ENCODE peak calls at places on chromosomes 7 and 10, in five cellular contexts. A is fibroblast of lung, O is fibroblast of the aortic adventitia, E is heart left ventricle, L is cardiac fibroblast. J is an unnamed sample.

GRCh38 chr10:71334228-71334791 is 15.3 kb downstream of the SLC29A3 start:
- DNase-seq in A (no peak), O (no peak), E (no peak), L (no peak), J (no peak)

GRCh38 chr7:85829817-85830432 is 643.1 kb upstream of the SEMA3D start:
- DNase-seq in A (peak; percentile 58), O (peak; percentile 55), E (no peak), L (peak; percentile 26), J (peak; percentile 56)

GRCh38 chr10:125076891-125077643 is 83.3 kb downstream of the CTBP2 start:
- DNase-seq in A (no peak), O (no peak), E (no peak), L (peak; percentile 29), J (no peak)

GRCh38 chr7:70694357-70694908 is 437.5 kb upstream of the GALNT17 start:
- DNase-seq in A (peak; percentile 43), O (peak; percentile 28), E (peak; percentile 49), L (peak; percentile 47), J (no peak)

GRCh38 chr10:97724341-97724941 is 10.9 kb downstream of the MARVELD1 start:
- DNase-seq in A (peak; percentile 63), O (peak; percentile 74), E (no peak), L (peak; percentile 51), J (peak; percentile 85)

GRCh38 chr7:106452031-106452851 is 167.5 kb upstream of the NAMPT start:
- DNase-seq in A (no peak), O (no peak), E (no peak), L (no peak), J (no peak)

GRCh38 chr10:48291190-48291589 is 15.3 kb upstream of the MAPK8 start:
- DNase-seq in A (no peak), O (no peak), E (no peak), L (no peak), J (peak; percentile 16)

GRCh38 chr10:104688251-104688650 is 47.2 kb downstream of the SORCS3 start:
- DNase-seq in A (no peak), O (no peak), E (no peak), L (no peak), J (no peak)

GRCh38 chr10:132875435-132875834 is 66.9 kb downstream of the CFAP46 start:
- DNase-seq in A (no peak), O (no peak), E (no peak), L (no peak), J (no peak)

DNA sequence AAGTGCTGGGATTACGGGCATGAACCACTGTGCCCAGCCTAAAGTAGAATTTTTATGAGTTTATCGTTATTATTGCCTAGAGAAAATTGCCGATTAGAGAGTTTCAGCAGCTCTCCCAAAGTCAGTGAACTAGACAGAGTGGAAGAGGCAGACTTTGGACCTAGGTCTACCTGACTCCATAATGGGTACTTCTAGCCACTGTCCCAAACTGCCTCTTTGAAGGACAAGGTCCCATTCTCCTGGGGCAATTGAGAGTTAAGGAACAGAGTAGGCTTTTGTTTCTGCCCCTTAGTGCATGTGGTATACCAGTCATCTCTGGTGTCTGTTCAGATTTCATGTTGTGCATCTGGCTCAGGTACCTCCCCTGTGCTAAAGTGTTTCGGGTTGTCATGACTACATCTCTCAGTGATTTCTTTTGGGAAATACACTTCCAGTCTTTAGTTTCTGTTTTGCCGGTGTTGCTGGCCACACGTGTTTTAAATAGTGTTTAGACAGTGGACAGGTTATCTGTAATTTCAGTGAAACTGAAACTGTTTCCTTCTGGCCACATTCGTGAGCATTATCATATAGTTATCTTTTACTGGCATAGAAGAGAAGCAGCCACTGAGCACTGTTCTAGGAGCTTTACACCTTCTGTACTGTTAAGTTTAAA is 4.7 kb downstream of the TMEM236 start:
- DNase-seq in A (no peak), O (peak; percentile 29), E (no peak), L (peak; percentile 30), J (no peak)
- H3K4me3 ChIP-seq in A (no peak overlapping the region), O (peak overlapping the region; percentile 22), E (no peak overlapping the region), L (no peak overlapping the region), J (peak overlapping the region; percentile 1)

GRCh38 chr7:89771003-89771636 is 383.1 kb upstream of the STEAP1 start:
- DNase-seq in A (no peak), O (no peak), E (no peak), L (no peak), J (no peak)
- TF ChIP-seq CTCF in A (no peak), O (no peak), E (no peak), L (no peak), J (no peak)

GRCh38 chr10:49761201-49761788 is 828 bp downstream of the OGDHL start:
- DNase-seq in A (no peak), O (no peak), E (no peak), L (no peak), J (no peak)
- H3K4me3 ChIP-seq in A (no peak overlapping the region), O (no peak overlapping the region), E (peak overlapping the region; percentile 44), L (peak overlapping the region; percentile 58), J (no peak overlapping the region)

GRCh38 chr7:128872394-128872824 is 9.8 kb downstream of the ATP6V1F start:
- DNase-seq in A (no peak), O (no peak), E (no peak), L (no peak), J (no peak)
- TF ChIP-seq CTCF in A (no peak), O (no peak), E (no peak), L (peak; percentile 1), J (no peak)

GRCh38 chr7:116864084-116864483 is 1.7 kb downstream of the CAPZA2 start:
- DNase-seq in A (no peak), O (no peak), E (no peak), L (no peak), J (no peak)
- H3K4me3 ChIP-seq in A (peak overlapping the region; percentile 89), O (peak overlapping the region; percentile 85), E (peak overlapping the region; percentile 88), L (peak overlapping the region; percentile 78), J (peak overlapping the region; percentile 90)

GRCh38 chr7:112072541-112073245 is 133.5 kb downstream of the DOCK4 start:
- DNase-seq in A (no peak), O (no peak), E (no peak), L (no peak), J (no peak)

GRCh38 chr7:112073530-112073929 is 132.7 kb downstream of the DOCK4 start:
- DNase-seq in A (no peak), O (no peak), E (no peak), L (no peak), J (peak; percentile 6)

GRCh38 chr7:112071856-112072255 is 134.3 kb downstream of the DOCK4 start:
- DNase-seq in A (no peak), O (no peak), E (no peak), L (no peak), J (peak; percentile 7)

GRCh38 chr7:112076309-112076708 is 129.9 kb downstream of the DOCK4 start:
- DNase-seq in A (peak; percentile 69), O (peak; percentile 53), E (no peak), L (peak; percentile 59), J (peak; percentile 25)

DNA sequence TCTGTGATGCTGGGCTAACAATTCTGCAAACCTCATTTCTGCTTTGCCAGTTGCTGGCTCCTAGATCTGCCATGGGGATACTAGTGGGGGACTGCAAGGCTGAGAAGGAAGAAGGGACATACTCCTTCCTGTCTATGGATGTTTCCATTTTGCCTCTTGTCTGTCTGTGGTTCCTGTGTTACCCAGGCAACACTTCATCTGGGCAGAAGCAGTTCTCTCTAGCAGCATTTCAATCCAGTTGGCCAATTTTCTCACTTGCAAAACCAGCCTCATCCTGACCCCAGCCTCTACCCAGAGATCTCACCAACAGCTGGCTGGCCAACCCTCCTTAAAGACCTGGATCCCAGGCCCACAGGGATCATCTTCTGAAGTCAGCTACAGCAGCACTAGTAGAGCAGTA is 131.7 kb downstream of the DOCK4 start:
- DNase-seq in A (no peak), O (no peak), E (no peak), L (no peak), J (no peak)
- TF ChIP-seq CTCF in A (no peak), O (no peak), E (no peak), L (no peak), J (no peak)

GRCh38 chr7:143287321-143287934 is 723 bp upstream of the CASP2 start:
- DNase-seq in A (no peak), O (no peak), E (no peak), L (no peak), J (no peak)
- H3K4me3 ChIP-seq in A (peak overlapping the region; percentile 43), O (peak overlapping the region; percentile 60), E (peak overlapping the region; percentile 86), L (peak overlapping the region; percentile 40), J (peak overlapping the region; percentile 79)

GRCh38 chr7:32043688-32044087 is 26.5 kb downstream of the PDE1C start:
- DNase-seq in A (peak; percentile 55), O (peak; percentile 19), E (no peak), L (peak; percentile 32), J (peak; percentile 16)

GRCh38 chr7:32042900-32043299 is 27.3 kb downstream of the PDE1C start:
- DNase-seq in A (no peak), O (no peak), E (no peak), L (no peak), J (no peak)

GRCh38 chr7:32036557-32036956 is 33.6 kb downstream of the PDE1C start:
- DNase-seq in A (peak; percentile 28), O (peak; percentile 15), E (no peak), L (no peak), J (peak; percentile 1)

GRCh38 chr7:32037650-32038198 is 32.5 kb downstream of the PDE1C start:
- DNase-seq in A (no peak), O (no peak), E (no peak), L (no peak), J (no peak)

DNA sequence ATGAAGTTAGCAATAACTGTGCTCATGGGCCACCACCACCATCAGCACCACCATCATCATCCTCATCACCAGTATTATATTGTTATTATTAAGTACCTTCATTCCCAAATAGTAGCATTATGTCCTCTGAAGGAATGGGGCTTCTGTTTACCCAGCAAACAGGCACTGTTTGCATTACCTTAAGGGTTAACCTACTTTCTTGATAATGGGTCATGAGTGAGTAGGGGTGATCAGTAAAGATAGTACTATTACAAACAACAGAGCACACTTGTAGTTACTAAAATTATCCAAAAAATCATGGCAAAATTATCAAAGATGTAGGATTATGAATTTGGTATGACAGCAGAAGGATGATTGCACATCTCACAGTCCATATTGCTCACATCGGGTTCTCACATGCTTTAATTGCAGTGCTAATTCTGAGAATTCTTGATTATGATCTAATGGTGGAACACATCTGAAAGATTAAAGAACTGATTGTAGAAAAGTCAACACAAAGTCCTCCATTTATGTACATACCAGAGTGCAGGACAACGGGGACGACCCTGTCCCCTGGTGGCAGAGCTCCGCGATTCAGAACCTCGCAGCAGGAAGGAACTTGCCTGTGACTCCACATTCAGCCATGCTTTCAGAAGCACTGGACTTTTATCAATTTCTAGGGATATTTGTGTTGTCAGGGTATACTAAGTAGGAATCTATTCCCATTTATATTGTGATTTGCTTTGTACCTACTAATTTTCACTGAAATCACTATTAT is 31.0 kb downstream of the PDE1C start:
- DNase-seq in A (no peak), O (no peak), E (peak; percentile 33), L (no peak), J (no peak)
- TF ChIP-seq CTCF in A (no peak), O (no peak), E (peak; percentile 42), L (no peak), J (no peak)

J was measured in foreskin fibroblast.